ENCODE peak calls at places on chromosomes 11 and 22, in nine cellular contexts. U is A549, D is endodermal cell, O is cardiac muscle cell, L is hepatocyte, M is right atrium auricular region, T is psoas muscle, G is neural progenitor cell, Z is heart right ventricle. R is an unnamed sample. For H3K4me1, the result is how much of the 10 kb centered on the place peaks cover.

GRCh38 chr11:6693342-6694228 is 10.4 kb upstream of the MRPL17 start:
- DNase-seq in U (peak), D (no peak), O (no peak), L (no peak), M (peak), T (no peak), G (no peak), Z (peak), R (peak)

GRCh38 chr22:23787910-23788309 is 1.1 kb downstream of the SMARCB1 start:
- DNase-seq in U (no peak), D (no peak), O (no peak), L (no peak), M (no peak), T (no peak), G (peak), Z (no peak), R (no peak)

GRCh38 chr11:19903620-19904069 is 191.0 kb downstream of the NAV2 start:
- DNase-seq in U (peak), D (peak), O (peak), L (peak), M (peak), T (peak), G (peak), Z (peak), R (peak)

GRCh38 chr22:45602824-45603301 is 68.8 kb upstream of the ATXN10 start:
- DNase-seq in U (peak), D (peak), O (no peak), L (peak), M (no peak), T (no peak), G (peak), Z (no peak), R (no peak)

GRCh38 chr11:13332124-13332523 is 54.5 kb downstream of the BMAL1 start:
- DNase-seq in U (no peak), D (no peak), O (no peak), L (no peak), M (no peak), T (no peak), G (no peak), Z (no peak), R (no peak)

GRCh38 chr11:59866397-59866796 is at the start of gene TCN1:
- DNase-seq in U (peak), D (no peak), O (no peak), L (peak), M (no peak), T (no peak), G (no peak), Z (no peak), R (no peak)

GRCh38 chr22:19848298-19849224 is 6.1 kb downstream of the GNB1L start:
- DNase-seq in U (peak), D (peak), O (no peak), L (peak), M (peak), T (peak), G (no peak), Z (no peak), R (peak)

GRCh38 chr11:134560566-134561347 is 148.7 kb upstream of the B3GAT1 start:
- DNase-seq in U (no peak), D (peak), O (peak), L (no peak), M (peak), T (no peak), G (peak), Z (peak), R (peak)

GRCh38 chr22:30251661-30252226 is 5.2 kb upstream of the LIF start:
- DNase-seq in U (no peak), D (no peak), O (no peak), L (no peak), M (no peak), T (no peak), G (no peak), Z (peak), R (peak)

GRCh38 chr22:50216161-50216683 is 15.4 kb downstream of the SELENOO start:
- DNase-seq in U (no peak), D (no peak), O (no peak), L (no peak), M (no peak), T (no peak), G (no peak), Z (no peak), R (no peak)

DNA sequence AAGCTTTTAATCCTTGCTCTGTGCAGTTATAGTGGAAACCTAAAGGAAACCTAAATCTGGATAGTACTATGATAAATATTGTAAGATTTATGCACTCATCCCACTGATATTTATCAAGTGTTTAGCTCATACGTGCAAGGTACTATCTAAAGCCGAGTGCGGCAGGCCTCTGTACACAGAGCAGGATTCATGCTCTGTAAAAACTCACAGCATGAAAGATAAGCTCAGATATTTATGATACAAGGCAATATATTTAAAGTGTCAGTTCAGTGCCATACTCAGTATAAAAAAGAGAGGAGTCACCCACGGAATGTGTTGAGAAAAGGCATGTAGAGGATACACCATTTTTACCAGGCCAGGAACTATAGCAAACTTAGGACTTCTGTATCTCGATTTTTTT is 66.2 kb downstream of the MAML2 start:
- DNase-seq in U (no peak), D (no peak), O (no peak), L (peak), M (no peak), T (no peak), G (no peak), Z (no peak), R (no peak)
- H3K4me1 ChIP-seq in U (under half), D (under half), O (under half), L (under half), M (under half), T (under half), G (under half), Z (under half), R (under half)

GRCh38 chr22:43829448-43829821 is 17.3 kb upstream of the EFCAB6 start:
- DNase-seq in U (no peak), D (no peak), O (no peak), L (peak), M (no peak), T (no peak), G (no peak), Z (peak), R (peak)
- H3K27ac ChIP-seq in U (no peak), D (peak), O (no peak), L (peak), M (peak), T (peak), G (no peak), Z (peak), R (no peak)

GRCh38 chr11:119368121-119369034 is 13.1 kb downstream of the USP2 start:
- DNase-seq in U (peak), D (peak), O (no peak), L (peak), M (no peak), T (peak), G (peak), Z (peak), R (peak)
- H3K4me1 ChIP-seq in U (under half), D (under half), O (half or more), L (half or more), M (half or more), T (half or more), G (under half), Z (half or more), R (under half)

DNA sequence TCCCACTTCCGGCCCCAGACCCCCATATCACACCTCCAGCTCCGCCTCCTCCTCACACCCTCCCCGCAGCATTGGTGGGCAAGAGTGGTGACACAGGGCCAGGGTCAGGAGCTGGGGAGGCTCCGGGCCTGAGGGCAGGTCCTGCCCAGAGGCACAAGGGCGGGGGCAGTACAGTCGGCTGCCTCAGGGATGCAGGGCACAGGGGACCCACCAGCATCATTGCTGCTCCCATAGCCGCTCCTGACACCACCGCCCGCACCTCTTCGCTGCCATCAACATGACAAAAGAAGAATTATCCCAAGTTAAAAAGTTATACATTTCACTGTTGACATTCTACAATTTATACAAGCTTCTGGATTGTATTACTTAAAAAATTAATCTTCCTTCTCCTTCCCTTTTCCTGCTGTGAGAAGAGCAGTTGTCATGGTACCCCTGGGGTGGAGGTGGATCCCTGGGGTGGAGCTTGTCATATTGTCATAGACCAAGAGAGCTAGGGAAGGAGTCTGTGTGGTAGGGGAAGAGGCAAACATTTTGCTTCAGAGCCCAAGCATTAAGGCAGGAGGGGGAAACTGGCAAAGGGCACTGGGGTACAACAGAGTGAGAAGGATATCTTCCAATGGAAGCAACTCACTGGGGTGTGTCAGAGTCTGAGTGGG is 4.1 kb downstream of the SBF2 start:
- DNase-seq in U (no peak), D (no peak), O (no peak), L (no peak), M (no peak), T (no peak), G (no peak), Z (no peak), R (no peak)
- H3K27ac ChIP-seq in U (no peak), D (no peak), O (no peak), L (peak), M (no peak), T (no peak), G (no peak), Z (no peak), R (no peak)

GRCh38 chr11:111386611-111387150 is 7.6 kb upstream of the POU2AF1 start:
- DNase-seq in U (no peak), D (no peak), O (no peak), L (no peak), M (no peak), T (no peak), G (no peak), Z (no peak), R (no peak)

GRCh38 chr11:111388431-111388830 is 9.4 kb upstream of the POU2AF1 start:
- DNase-seq in U (no peak), D (no peak), O (no peak), L (no peak), M (no peak), T (no peak), G (peak), Z (no peak), R (no peak)

GRCh38 chr11:111387318-111387863 is 8.3 kb upstream of the POU2AF1 start:
- DNase-seq in U (no peak), D (no peak), O (no peak), L (no peak), M (no peak), T (peak), G (no peak), Z (no peak), R (no peak)

GRCh38 chr11:111382451-111382850 is 3.4 kb upstream of the POU2AF1 start:
- DNase-seq in U (no peak), D (no peak), O (no peak), L (no peak), M (no peak), T (no peak), G (no peak), Z (no peak), R (no peak)

GRCh38 chr11:111384494-111384893 is 5.4 kb upstream of the POU2AF1 start:
- DNase-seq in U (no peak), D (no peak), O (no peak), L (no peak), M (no peak), T (no peak), G (no peak), Z (no peak), R (no peak)
- H3K4me1 ChIP-seq in U (under half), D (under half), O (under half), L (under half), M (under half), T (under half), G (under half), Z (under half), R (under half)

GRCh38 chr11:5118893-5119292 is 19.3 kb downstream of the OR52A5 start:
- DNase-seq in U (no peak), D (no peak), O (no peak), L (no peak), M (no peak), T (no peak), G (no peak), Z (no peak), R (no peak)
- H3K27ac ChIP-seq in U (no peak), D (no peak), O (no peak), L (no peak), M (no peak), T (no peak), G (no peak), Z (no peak), R (no peak)